ENCODE peak calls at places on chromosomes 1 and 21, in four cellular contexts. Q is keratinocyte, X is heart left ventricle, V is astrocyte of the spinal cord. T is an unnamed sample.

GRCh38 chr1:69492286-69492685 is 75.4 kb upstream of the LRRC7 start:
- DNase-seq in Q (no peak), V (peak), X (no peak), T (no peak)

GRCh38 chr21:9758888-9759287 is 762.5 kb upstream of the TPTE start:
- DNase-seq in Q (no peak), X (no peak), V (no peak), T (peak)

GRCh38 chr1:1033009-1033587 is 13.2 kb downstream of the AGRN start:
- DNase-seq in V (peak), Q (no peak), X (peak), T (no peak)

GRCh38 chr1:230753191-230753585 is 6.0 kb downstream of the CAPN9 start:
- DNase-seq in X (no peak), Q (no peak), V (no peak), T (no peak)

GRCh38 chr21:29299906-29300546 is 1.3 kb downstream of the BACH1 start:
- DNase-seq in X (peak), V (peak), Q (peak), T (no peak)

GRCh38 chr1:12019858-12020509 is 686 bp downstream of the MIIP start:
- DNase-seq in V (no peak), Q (no peak), X (no peak), T (no peak)

GRCh38 chr1:238608139-238608538 is 717.4 kb upstream of the ZP4 start:
- DNase-seq in Q (no peak), V (no peak), X (no peak), T (no peak)

GRCh38 chr1:98783821-98784220 is 122.3 kb downstream of the SNX7 start:
- DNase-seq in Q (no peak), V (no peak), X (no peak), T (no peak)

GRCh38 chr1:214505134-214505533 is 46.3 kb downstream of the PTPN14 start:
- DNase-seq in V (no peak), X (no peak), Q (no peak), T (no peak)

GRCh38 chr1:27299385-27300252 is 22.3 kb upstream of the TMEM222 start:
- DNase-seq in V (peak), Q (peak), X (peak), T (peak)

GRCh38 chr1:192263436-192263835 is 53.4 kb upstream of the RGS21 start:
- DNase-seq in X (no peak), V (peak), Q (no peak), T (no peak)

GRCh38 chr1:84303154-84303830 is 1.8 kb downstream of the SAMD13 start:
- DNase-seq in V (peak), X (no peak), Q (no peak), T (no peak)

GRCh38 chr1:18948913-18949688 is 7.4 kb downstream of the IFFO2 start:
- DNase-seq in X (no peak), V (peak), Q (no peak), T (no peak)

GRCh38 chr1:169144941-169145626 is 38.6 kb downstream of the ATP1B1 start:
- DNase-seq in V (no peak), Q (no peak), X (no peak), T (no peak)

GRCh38 chr1:11653101-11653601 is 1.1 kb downstream of the FBXO2 start:
- DNase-seq in X (no peak), Q (no peak), V (no peak), T (no peak)

GRCh38 chr1:201254625-201255469 is 28.5 kb upstream of the PKP1 start:
- DNase-seq in X (peak), Q (no peak), V (no peak), T (no peak)

GRCh38 chr21:31011412-31011811 is 26.9 kb downstream of the KRTAP19-8 start:
- DNase-seq in X (no peak), Q (no peak), V (no peak), T (no peak)

GRCh38 chr21:38988211-38989096 is 182.7 kb downstream of the ETS2 start:
- DNase-seq in V (no peak), X (no peak), Q (no peak), T (no peak)

GRCh38 chr1:37152491-37152890 is 118.2 kb upstream of the GRIK3 start:
- DNase-seq in Q (no peak), X (no peak), V (no peak), T (no peak)

GRCh38 chr1:115179397-115179835 is 90.1 kb upstream of the TSPAN2 start:
- DNase-seq in V (peak), X (peak), Q (no peak), T (no peak)

GRCh38 chr1:116164056-116164889 is 53.1 kb downstream of the MAB21L3 start:
- DNase-seq in V (no peak), Q (no peak), X (peak), T (no peak)

GRCh38 chr1:177869586-177869985 is 100.3 kb downstream of the SEC16B start:
- DNase-seq in V (no peak), Q (no peak), X (no peak), T (no peak)

GRCh38 chr1:14968251-14968812 is 185.2 kb upstream of the TMEM51 start:
- DNase-seq in X (no peak), V (peak), Q (no peak), T (peak)

GRCh38 chr1:5485436-5485835 is 506.8 kb downstream of the NPHP4 start:
- DNase-seq in X (no peak), Q (no peak), V (no peak), T (no peak)

GRCh38 chr21:39029086-39029772 is 154.0 kb downstream of the PSMG1 start:
- DNase-seq in Q (no peak), X (no peak), V (peak), T (no peak)

GRCh38 chr1:117695796-117696505 is 90.1 kb downstream of the TENT5C start:
- DNase-seq in Q (no peak), X (no peak), V (peak), T (no peak)

GRCh38 chr1:151352001-151352718 is 5.1 kb upstream of the RFX5 start:
- DNase-seq in Q (no peak), X (no peak), V (peak), T (peak)

GRCh38 chr1:9438431-9439073 is 100.7 kb upstream of the SLC25A33 start:
- DNase-seq in X (no peak), V (peak), Q (no peak), T (no peak)

GRCh38 chr1:196897158-196897828 is 9.4 kb downstream of the CFHR4 start:
- DNase-seq in Q (no peak), V (no peak), X (no peak), T (no peak)

GRCh38 chr21:44057055-44057454 is 44.9 kb downstream of the TRAPPC10 start:
- DNase-seq in V (no peak), Q (no peak), X (no peak), T (no peak)

GRCh38 chr21:44052830-44053226 is 40.7 kb downstream of the TRAPPC10 start:
- DNase-seq in X (no peak), Q (no peak), V (no peak), T (no peak)

GRCh38 chr21:44053567-44053966 is 41.5 kb downstream of the TRAPPC10 start:
- DNase-seq in X (no peak), V (no peak), Q (no peak), T (no peak)

GRCh38 chr21:44052071-44052829 is 40.1 kb downstream of the TRAPPC10 start:
- DNase-seq in Q (no peak), X (no peak), V (peak), T (no peak)

DNA sequence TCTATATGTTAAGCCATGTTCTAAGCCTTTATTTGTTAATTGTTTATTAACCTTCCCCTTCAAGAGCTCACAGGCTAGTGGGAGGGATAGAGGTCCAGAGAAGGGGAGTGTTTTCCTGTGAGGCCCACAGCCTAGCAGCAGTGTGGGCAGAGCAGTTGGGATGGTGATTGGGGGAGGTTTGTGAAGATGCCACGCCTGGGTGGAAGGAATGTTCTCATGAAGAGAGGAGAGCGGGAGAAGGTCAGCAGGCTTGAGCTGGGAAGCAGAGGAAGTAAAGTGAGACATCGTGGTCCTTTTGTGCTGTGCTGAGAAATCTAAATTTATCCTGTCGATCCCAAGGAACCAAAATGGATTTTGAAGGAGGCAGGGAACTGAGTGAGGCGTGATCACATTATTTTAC is 42.6 kb downstream of the TRAPPC10 start:
- DNase-seq in Q (no peak), X (no peak), V (peak), T (no peak)
- TF ChIP-seq CTCF in Q (no peak), X (no peak), V (no peak), T (no peak)

GRCh38 chr1:225445644-225446297 is 17.9 kb upstream of the LBR start:
- DNase-seq in Q (no peak), V (no peak), X (no peak), T (no peak)

GRCh38 chr1:225440380-225440957 is 12.6 kb upstream of the LBR start:
- DNase-seq in Q (no peak), V (no peak), X (no peak), T (no peak)

GRCh38 chr1:225437710-225438437 is 10.0 kb upstream of the LBR start:
- DNase-seq in Q (no peak), V (peak), X (no peak), T (no peak)

GRCh38 chr1:225442156-225442555 is 14.3 kb upstream of the LBR start:
- DNase-seq in X (no peak), V (no peak), Q (no peak), T (no peak)

GRCh38 chr1:225441314-225442119 is 13.7 kb upstream of the LBR start:
- DNase-seq in X (no peak), Q (no peak), V (no peak), T (no peak)
- TF ChIP-seq CTCF in X (no peak), Q (peak), V (peak), T (peak)

GRCh38 chr1:25572107-25572506 is 28.7 kb downstream of the LDLRAP1 start:
- DNase-seq in X (no peak), V (no peak), Q (no peak), T (no peak)

GRCh38 chr1:25569599-25570458 is 26.4 kb downstream of the LDLRAP1 start:
- DNase-seq in Q (no peak), X (no peak), V (no peak), T (no peak)

GRCh38 chr1:25572708-25573590 is 29.5 kb downstream of the LDLRAP1 start:
- DNase-seq in X (no peak), Q (no peak), V (peak), T (no peak)

GRCh38 chr1:25570798-25571521 is 27.6 kb downstream of the LDLRAP1 start:
- DNase-seq in X (no peak), V (no peak), Q (no peak), T (no peak)

DNA sequence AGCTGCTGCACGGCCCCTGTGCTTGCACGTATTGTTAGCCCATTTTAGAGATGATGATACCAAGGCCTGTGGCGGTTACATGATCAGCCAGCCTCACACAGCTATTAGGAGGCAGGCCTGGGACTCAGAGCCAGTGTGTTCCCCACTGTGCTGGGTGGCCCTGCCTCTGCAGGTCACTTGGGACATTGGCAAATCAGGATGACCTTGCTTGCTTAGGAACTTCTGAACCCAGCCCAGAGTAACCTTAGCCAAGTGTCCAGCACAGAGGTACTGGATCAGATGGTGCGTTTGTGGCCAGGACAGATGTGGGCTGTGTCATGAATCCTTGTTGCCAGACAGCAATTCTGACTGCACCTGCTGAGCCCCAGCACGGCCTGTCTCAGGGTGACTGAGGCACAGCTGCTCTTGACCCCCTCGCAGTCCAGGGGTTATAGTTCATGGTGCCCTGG is 28.1 kb downstream of the LDLRAP1 start:
- DNase-seq in X (no peak), Q (no peak), V (no peak), T (no peak)
- TF ChIP-seq CTCF in X (no peak), Q (no peak), V (no peak), T (no peak)

GRCh38 chr1:31939484-31940329 is 1.5 kb upstream of the PTP4A2 start:
- DNase-seq in Q (peak), X (no peak), V (peak), T (no peak)
- TF ChIP-seq CTCF in Q (peak), X (peak), V (peak), T (peak)

DNA sequence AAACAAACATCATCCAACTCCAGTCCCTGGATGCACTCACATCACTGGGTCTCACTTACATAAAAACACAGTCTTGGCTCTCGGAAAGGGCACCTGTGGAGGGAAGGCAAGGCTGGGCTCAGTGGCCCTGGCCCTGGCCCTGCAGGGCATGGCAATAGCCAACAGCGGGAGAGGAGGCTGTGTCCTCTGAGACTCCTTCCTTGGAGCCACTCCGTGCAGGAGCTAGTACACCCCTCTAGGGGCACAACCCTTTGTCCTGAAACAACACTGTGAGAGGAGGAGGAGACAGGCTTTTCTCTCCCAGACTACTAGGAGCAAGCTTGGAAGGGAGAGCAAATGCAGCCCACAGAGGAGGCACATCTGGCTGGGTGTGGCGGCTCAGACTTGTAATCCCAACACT is 28.0 kb downstream of the URB1 start:
- DNase-seq in X (no peak), V (peak), Q (no peak), T (no peak)
- TF ChIP-seq CTCF in X (no peak), V (no peak), Q (no peak), T (peak)

GRCh38 chr1:40979241-40980067 is at the start of gene CTPS1:
- DNase-seq in X (peak), V (peak), Q (peak), T (peak)
- TF ChIP-seq CTCF in X (no peak), V (peak), Q (peak), T (peak)

GRCh38 chr1:180154325-180155201 is at the start of gene QSOX1:
- DNase-seq in Q (no peak), X (peak), V (peak), T (no peak)
- TF ChIP-seq CTCF in Q (peak), X (peak), V (no peak), T (peak)

GRCh38 chr1:165827199-165828102 is at the start of gene UCK2:
- DNase-seq in Q (no peak), V (peak), X (peak), T (peak)
- TF ChIP-seq CTCF in Q (no peak), V (no peak), X (no peak), T (peak)

DNA sequence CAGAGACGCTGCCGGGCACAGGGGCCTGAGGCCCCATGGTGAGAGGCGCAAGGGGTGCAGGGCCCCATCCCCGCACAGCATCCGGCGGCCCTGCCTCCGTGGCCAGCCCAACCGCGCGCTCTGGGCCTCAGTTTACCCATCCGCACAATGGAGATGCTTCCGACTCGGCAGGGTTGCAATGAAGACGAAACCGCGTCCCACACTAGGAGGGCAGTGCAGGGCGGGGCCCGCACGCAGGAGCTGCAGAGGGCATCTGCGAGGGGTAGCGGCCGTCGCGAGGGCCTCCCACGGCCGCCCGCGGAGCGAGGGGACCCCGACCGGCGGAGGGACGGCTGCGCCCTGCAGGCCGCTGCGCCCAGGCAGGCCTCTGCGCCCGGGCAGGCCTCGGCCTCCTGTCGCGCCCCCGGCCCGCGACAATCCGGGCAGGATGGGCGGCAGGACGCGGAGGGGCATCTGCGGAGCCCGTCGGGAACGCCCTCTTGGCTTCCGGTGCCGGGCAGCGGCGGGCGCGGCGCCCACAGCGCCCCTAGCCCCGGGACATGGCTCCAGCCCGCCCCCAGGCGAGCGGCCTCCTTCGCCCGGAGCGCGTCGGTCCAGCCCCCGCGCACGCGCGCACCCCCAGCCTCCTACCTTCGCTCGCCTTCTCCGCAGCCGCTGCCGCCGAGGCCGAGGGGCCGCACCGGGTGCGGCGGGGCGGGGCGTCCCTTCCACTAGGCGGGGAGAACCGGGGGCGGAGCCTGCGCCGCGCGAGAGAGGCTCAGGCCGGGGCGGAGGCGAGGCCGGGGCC is 15.3 kb downstream of the RNU1-1 start:
- DNase-seq in V (peak), X (peak), Q (no peak), T (no peak)
- TF ChIP-seq CTCF in V (no peak), X (peak), Q (no peak), T (peak)

T was measured in chondrocyte.